ENCODE peak calls at places on chromosomes 12 and 14, in seven cellular contexts. G, O, P, V, E, L and U are unnamed samples. For H3K4me1, the result is how much of the 10 kb centered on the place peaks cover.

GRCh38 chr12:110741795-110742717 is 635 bp downstream of the PPP1CC start:
- DNase-seq in G (peak), O (no peak), P (peak), V (no peak), E (no peak), L (peak), U (peak)

GRCh38 chr12:20264608-20265114 is 103.7 kb upstream of the PDE3A start:
- DNase-seq in G (no peak), O (no peak), P (no peak), V (no peak), E (no peak), L (no peak), U (peak)

GRCh38 chr12:6226002-6226700 is 26.0 kb downstream of the CD9 start:
- DNase-seq in G (peak), O (no peak), P (no peak), V (peak), E (peak), L (no peak), U (no peak)

GRCh38 chr12:72369560-72369959 is 97.4 kb downstream of the TRHDE start:
- DNase-seq in G (no peak), O (no peak), P (no peak), V (no peak), E (no peak), L (no peak), U (no peak)

GRCh38 chr12:15690320-15690719 is 98.9 kb downstream of the EPS8 start:
- DNase-seq in G (no peak), O (no peak), P (no peak), V (no peak), E (no peak), L (no peak), U (no peak)

GRCh38 chr12:29187756-29188155 is 38.7 kb downstream of the FAR2 start:
- DNase-seq in G (no peak), O (no peak), P (no peak), V (no peak), E (no peak), L (no peak), U (no peak)

GRCh38 chr12:115577401-115577800 is 700.1 kb downstream of the MED13L start:
- DNase-seq in G (no peak), O (no peak), P (no peak), V (no peak), E (no peak), L (no peak), U (no peak)

GRCh38 chr12:96094201-96094600 is 58.8 kb upstream of the LTA4H start:
- DNase-seq in G (peak), O (no peak), P (peak), V (no peak), E (no peak), L (peak), U (no peak)

GRCh38 chr12:121530600-121531355 is 50.0 kb downstream of the KDM2B start:
- DNase-seq in G (peak), O (peak), P (peak), V (peak), E (peak), L (peak), U (no peak)

GRCh38 chr12:70840966-70841365 is 79.6 kb downstream of the PTPRR start:
- DNase-seq in G (no peak), O (no peak), P (no peak), V (no peak), E (no peak), L (peak), U (no peak)

GRCh38 chr12:39401459-39401858 is 41.5 kb downstream of the KIF21A start:
- DNase-seq in G (no peak), O (no peak), P (no peak), V (no peak), E (no peak), L (no peak), U (no peak)

GRCh38 chr12:29283969-29284368 is 97.0 kb downstream of the ERGIC2 start:
- DNase-seq in G (no peak), O (no peak), P (no peak), V (no peak), E (no peak), L (no peak), U (no peak)

GRCh38 chr12:96774501-96775256 is 132.4 kb upstream of the NEDD1 start:
- DNase-seq in G (no peak), O (no peak), P (no peak), V (no peak), E (no peak), L (peak), U (no peak)

GRCh38 chr12:105025890-105026289 is 39.8 kb downstream of the NOPCHAP1 start:
- DNase-seq in G (peak), O (peak), P (no peak), V (peak), E (peak), L (peak), U (no peak)

DNA sequence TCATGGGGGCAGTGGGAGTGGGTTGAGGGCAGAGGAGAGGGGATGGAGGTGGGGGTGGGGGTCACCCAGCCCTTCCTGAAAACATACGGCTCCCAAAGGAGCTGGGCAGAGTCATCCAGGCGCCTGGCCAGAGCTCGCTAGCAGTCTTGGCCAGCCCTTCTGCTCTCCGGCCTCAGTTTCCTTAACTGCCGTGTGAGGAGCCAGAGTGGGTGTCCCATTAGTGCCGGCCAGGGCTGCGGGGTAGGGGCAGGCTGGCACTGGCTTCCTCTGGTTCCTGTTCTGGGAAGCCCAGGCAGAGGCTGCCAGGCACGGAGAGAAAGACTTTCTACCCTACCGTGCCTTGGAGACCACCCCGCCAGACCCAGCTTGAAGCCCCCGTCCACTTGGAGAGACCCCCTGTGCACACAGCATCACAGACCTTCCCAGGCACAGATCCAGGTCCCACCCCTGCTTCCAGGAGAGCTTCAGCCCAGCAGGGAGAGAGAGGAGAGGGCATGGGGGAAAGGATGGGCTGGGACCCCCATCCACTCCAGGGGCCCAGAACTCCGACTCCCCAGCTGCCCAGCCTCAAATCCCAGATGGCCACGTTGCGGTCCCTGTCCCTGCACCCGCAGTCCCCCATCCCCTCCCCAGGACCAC is 93.3 kb downstream of the RFLNA start:
- DNase-seq in G (no peak), O (no peak), P (no peak), V (no peak), E (no peak), L (no peak), U (no peak)
- H3K4me1 ChIP-seq in G (half or more), O (under half), P (under half), V (half or more), E (half or more), L (half or more), U (under half)

DNA sequence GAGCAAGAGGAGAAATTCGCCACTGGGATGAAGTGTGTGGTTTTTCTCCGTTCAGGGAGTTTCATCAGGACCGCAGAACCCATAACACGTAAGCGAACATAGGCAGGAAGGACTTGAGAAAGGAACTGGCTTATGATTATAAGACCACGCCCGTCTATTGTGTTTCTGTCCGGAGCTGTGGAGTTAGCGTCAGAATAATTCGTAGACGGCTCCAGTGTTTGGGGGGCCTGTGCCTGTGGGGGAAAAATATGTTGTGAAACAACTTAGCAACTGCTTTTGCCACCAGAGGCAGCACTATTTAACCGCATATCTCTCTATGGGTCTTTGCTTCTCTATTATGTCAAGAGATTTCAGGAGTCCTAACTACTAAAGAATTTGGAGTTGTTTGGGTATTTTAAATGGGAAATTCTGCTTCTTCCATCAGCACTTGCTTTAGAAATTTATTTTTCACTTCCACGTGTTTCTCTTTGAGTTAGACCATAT is 506 bp upstream of the CLEC14A start:
- DNase-seq in G (no peak), O (no peak), P (no peak), V (no peak), E (peak), L (no peak), U (peak)
- TF ChIP-seq CTCF in G (peak), O (no peak), P (no peak), V (no peak), E (no peak), L (no peak), U (peak)

DNA sequence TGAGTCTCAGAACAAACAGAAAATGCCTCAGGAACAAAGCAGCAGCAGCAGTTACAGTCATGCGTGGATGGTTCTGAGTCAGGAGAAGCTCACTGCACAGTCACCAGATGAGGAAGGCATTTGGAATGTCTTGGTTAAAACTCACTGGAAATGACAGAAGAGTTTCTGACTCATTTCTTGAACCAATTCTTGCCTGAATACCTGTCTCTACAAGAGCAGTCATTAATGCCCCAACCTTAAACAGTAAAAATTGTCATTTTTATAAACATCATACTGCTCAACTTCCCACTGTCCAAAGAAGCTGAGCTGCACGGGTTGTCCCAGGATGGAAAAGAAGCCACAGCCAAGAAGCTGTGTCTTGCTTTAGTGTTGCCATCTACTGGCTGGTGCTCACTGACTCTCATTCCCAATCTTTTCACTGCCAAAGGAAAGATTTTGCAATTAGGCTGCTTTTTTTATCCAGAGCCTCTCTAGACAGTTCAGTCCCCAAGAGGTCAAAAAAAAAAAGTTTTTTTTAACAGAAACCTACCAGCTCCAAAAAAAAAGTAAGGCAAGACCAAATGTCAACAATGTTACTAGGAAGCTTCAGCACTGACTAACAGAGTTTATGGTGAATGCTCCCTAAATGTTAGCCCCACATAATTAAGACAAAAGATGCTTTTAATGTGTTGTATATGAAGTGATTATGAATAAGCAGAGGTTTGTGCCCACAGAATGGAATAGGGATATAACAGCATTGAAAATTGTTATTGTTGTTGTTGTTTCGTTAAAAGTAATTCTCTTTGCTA is 40.4 kb downstream of the KICS2 start:
- DNase-seq in G (peak), O (peak), P (no peak), V (peak), E (peak), L (peak), U (peak)
- H3K4me1 ChIP-seq in G (under half), O (under half), P (under half), V (under half), E (under half), L (half or more), U (under half)

GRCh38 chr14:93115920-93116675 is at the start of gene ITPK1:
- DNase-seq in G (peak), O (peak), P (peak), V (peak), E (peak), L (peak), U (peak)
- TF ChIP-seq CTCF in G (peak), O (no peak), P (peak), V (peak), E (no peak), L (no peak), U (peak)

GRCh38 chr14:104697317-104697703 is 7.9 kb downstream of the INF2 start:
- DNase-seq in G (no peak), O (no peak), P (no peak), V (no peak), E (no peak), L (no peak), U (no peak)

GRCh38 chr14:104697892-104698583 is 8.6 kb downstream of the INF2 start:
- DNase-seq in G (no peak), O (no peak), P (no peak), V (no peak), E (no peak), L (no peak), U (peak)

GRCh38 chr14:104699426-104699748 is 10.0 kb downstream of the INF2 start:
- DNase-seq in G (no peak), O (no peak), P (no peak), V (no peak), E (no peak), L (no peak), U (no peak)

GRCh38 chr14:104700224-104700623 is 10.8 kb downstream of the INF2 start:
- DNase-seq in G (no peak), O (no peak), P (no peak), V (no peak), E (no peak), L (no peak), U (no peak)

GRCh38 chr14:104698688-104699425 is 9.4 kb downstream of the INF2 start:
- DNase-seq in G (peak), O (no peak), P (no peak), V (no peak), E (no peak), L (no peak), U (no peak)
- H3K4me1 ChIP-seq in G (half or more), O (under half), P (under half), V (half or more), E (half or more), L (under half), U (under half)

GRCh38 chr12:24780969-24781368 is 167.9 kb downstream of the BCAT1 start:
- DNase-seq in G (no peak), O (no peak), P (no peak), V (no peak), E (no peak), L (peak), U (peak)
- TF ChIP-seq CTCF in G (no peak), O (no peak), P (peak), V (no peak), E (no peak), L (peak), U (peak)

GRCh38 chr14:101814869-101815268 is 53.4 kb downstream of the PPP2R5C start:
- DNase-seq in G (no peak), O (no peak), P (no peak), V (no peak), E (no peak), L (no peak), U (no peak)

GRCh38 chr14:101820283-101820798 is 58.8 kb downstream of the PPP2R5C start:
- DNase-seq in G (no peak), O (no peak), P (no peak), V (no peak), E (no peak), L (no peak), U (no peak)

GRCh38 chr14:101815994-101816393 is 54.5 kb downstream of the PPP2R5C start:
- DNase-seq in G (no peak), O (no peak), P (no peak), V (no peak), E (no peak), L (no peak), U (no peak)

GRCh38 chr14:101819251-101819990 is 57.9 kb downstream of the PPP2R5C start:
- DNase-seq in G (no peak), O (no peak), P (no peak), V (no peak), E (no peak), L (no peak), U (no peak)

DNA sequence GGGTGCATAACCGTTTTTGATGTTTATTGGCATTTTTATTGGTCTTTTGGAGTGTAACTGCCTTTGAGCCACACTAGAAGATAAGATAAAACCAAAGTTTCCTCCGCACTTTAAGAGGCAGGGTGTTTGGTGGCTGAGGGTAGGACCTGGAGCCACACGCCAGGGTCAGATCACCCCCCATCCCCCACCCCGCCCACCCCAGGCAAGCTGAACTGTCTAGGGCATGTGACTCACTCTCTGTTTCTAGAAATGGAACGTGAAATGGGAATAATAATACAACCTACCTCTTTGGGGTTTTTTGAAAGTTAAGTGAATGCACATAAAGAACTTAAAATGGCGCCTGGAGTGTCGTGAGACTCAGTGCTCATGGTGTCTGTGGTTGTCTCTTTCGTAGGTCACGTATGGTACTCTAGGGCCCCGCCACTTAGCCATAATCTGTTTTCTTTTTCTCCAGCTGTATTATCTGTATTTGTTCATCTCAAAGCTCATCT is 56.0 kb downstream of the PPP2R5C start:
- DNase-seq in G (no peak), O (no peak), P (no peak), V (no peak), E (no peak), L (no peak), U (no peak)
- H3K4me1 ChIP-seq in G (under half), O (under half), P (under half), V (under half), E (under half), L (under half), U (under half)

DNA sequence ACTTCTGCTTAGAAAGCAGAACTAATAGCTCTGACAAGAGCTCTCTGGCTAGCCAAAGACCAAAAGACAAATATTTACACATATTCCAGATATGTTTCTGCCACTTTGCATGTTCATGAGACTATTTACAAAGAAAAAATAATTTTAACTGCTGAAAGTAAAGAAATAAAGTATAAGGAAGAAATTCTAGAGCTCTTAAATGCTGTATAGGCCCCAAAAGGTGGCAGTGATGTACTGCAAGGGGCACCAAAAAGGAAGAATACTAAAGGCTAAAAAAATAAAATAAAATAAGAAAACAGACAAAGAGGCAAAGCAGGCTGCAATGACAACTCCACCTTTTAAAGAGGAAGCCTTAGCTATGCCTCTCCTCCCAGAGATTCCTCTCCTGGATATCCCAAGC is 23.0 kb downstream of the KLRK1 start:
- DNase-seq in G (no peak), O (no peak), P (no peak), V (no peak), E (no peak), L (peak), U (no peak)
- TF ChIP-seq CTCF in G (no peak), O (no peak), P (peak), V (no peak), E (no peak), L (peak), U (peak)